ENCODE peak calls at places on chromosomes 11 and 22, in eight cellular contexts. T is transverse colon, P is colonic mucosa, Y is trophoblast cell, X is stomach, J is HCT116, D is suprapubic skin, V is IMR-90. L is an unnamed sample. For H3K4me1 and H3K9me3, the result is how much of the 10 kb centered on the place peaks cover.

GRCh38 chr11:15795378-15795777 is 561.0 kb downstream of the SOX6 start:
- DNase-seq in V (no peak), T (no peak), P (no peak), X (no peak), J (no peak), D (no peak), Y (no peak), L (no peak)

GRCh38 chr11:78392854-78393253 is 24.8 kb downstream of the GAB2 start:
- DNase-seq in J (no peak), P (no peak), V (no peak), Y (no peak), D (no peak), T (no peak), X (no peak), L (no peak)

GRCh38 chr11:72041364-72042058 is 38.8 kb downstream of the NUMA1 start:
- DNase-seq in X (peak), Y (no peak), T (peak), D (peak), V (peak), P (peak), J (peak), L (peak)

GRCh38 chr11:112797072-112797471 is 164.1 kb upstream of the NCAM1 start:
- DNase-seq in Y (peak), D (no peak), T (no peak), J (no peak), P (no peak), X (no peak), V (no peak), L (no peak)

GRCh38 chr11:12053606-12054361 is 45.4 kb upstream of the DKK3 start:
- DNase-seq in X (no peak), V (peak), J (no peak), T (no peak), Y (no peak), P (no peak), D (no peak), L (no peak)

GRCh38 chr22:35632902-35633301 is 15.3 kb upstream of the APOL6 start:
- DNase-seq in Y (no peak), X (no peak), P (no peak), T (no peak), D (peak), V (no peak), J (no peak), L (no peak)

GRCh38 chr11:69078508-69078907 is 29.8 kb downstream of the TPCN2 start:
- DNase-seq in D (no peak), X (no peak), P (no peak), T (no peak), J (no peak), Y (no peak), V (no peak), L (no peak)

GRCh38 chr22:46362221-46362933 is 26.9 kb downstream of the TRMU start:
- DNase-seq in Y (no peak), P (no peak), V (peak), J (no peak), X (no peak), T (peak), D (no peak), L (no peak)

GRCh38 chr22:29306175-29306829 is at the start of gene GAS2L1:
- DNase-seq in D (no peak), J (peak), V (peak), Y (peak), X (peak), P (peak), T (peak), L (peak)

GRCh38 chr22:45023431-45023830 is 13.6 kb upstream of the PHF21B start:
- DNase-seq in T (no peak), V (no peak), P (no peak), X (no peak), J (no peak), D (no peak), Y (no peak), L (no peak)

GRCh38 chr22:25508161-25508560 is 56.3 kb upstream of the GRK3 start:
- DNase-seq in D (no peak), V (no peak), X (no peak), Y (peak), P (no peak), J (no peak), T (no peak), L (no peak)

GRCh38 chr11:45816614-45817013 is 11.7 kb downstream of the SLC35C1 start:
- DNase-seq in D (peak), T (peak), Y (no peak), V (no peak), P (no peak), J (no peak), X (no peak), L (no peak)

GRCh38 chr22:33332538-33332937 is 274.4 kb upstream of the SYN3 start:
- DNase-seq in X (peak), J (no peak), P (peak), V (no peak), T (peak), Y (no peak), D (no peak), L (no peak)

GRCh38 chr11:78217650-78218541 is 29.2 kb downstream of the USP35 start:
- DNase-seq in P (no peak), Y (no peak), X (no peak), V (no peak), J (no peak), D (peak), T (no peak), L (no peak)

GRCh38 chr11:73185680-73186293 is 32.3 kb upstream of the P2RY2 start:
- DNase-seq in P (no peak), T (no peak), J (no peak), X (peak), D (no peak), Y (peak), V (peak), L (peak)

GRCh38 chr11:128905345-128906184 is 14.4 kb downstream of the KCNJ5 start:
- DNase-seq in T (peak), X (peak), P (peak), D (no peak), Y (peak), J (peak), V (peak), L (no peak)

GRCh38 chr11:3841426-3842304 is 906 bp upstream of the RHOG start:
- DNase-seq in Y (peak), V (peak), D (no peak), T (peak), P (peak), J (peak), X (peak), L (peak)

GRCh38 chr11:131624526-131624925 is 254.1 kb downstream of the NTM start:
- DNase-seq in Y (no peak), X (no peak), T (no peak), P (no peak), V (peak), J (no peak), D (no peak), L (no peak)

GRCh38 chr22:46582281-46582811 is 37.8 kb upstream of the GRAMD4 start:
- DNase-seq in Y (no peak), X (peak), J (no peak), D (no peak), V (no peak), P (peak), T (peak), L (no peak)

GRCh38 chr22:39183991-39184585 is 31.6 kb upstream of the CBX7 start:
- DNase-seq in P (no peak), X (no peak), T (no peak), J (peak), V (peak), D (peak), Y (no peak), L (no peak)

GRCh38 chr11:119371778-119372182 is 9.7 kb downstream of the USP2 start:
- DNase-seq in D (no peak), V (no peak), Y (no peak), J (no peak), X (no peak), P (no peak), T (no peak), L (no peak)

GRCh38 chr11:119902656-119903181 is 173.7 kb upstream of the NECTIN1 start:
- DNase-seq in V (no peak), Y (no peak), P (peak), X (no peak), T (no peak), J (no peak), D (no peak), L (no peak)

GRCh38 chr11:114161486-114162250 is 102.2 kb downstream of the ZBTB16 start:
- DNase-seq in J (no peak), V (no peak), T (no peak), Y (no peak), P (no peak), X (no peak), D (no peak), L (no peak)

GRCh38 chr22:39024923-39025322 is 4.0 kb downstream of the APOBEC3D start:
- DNase-seq in V (no peak), J (no peak), T (no peak), X (no peak), Y (no peak), P (no peak), D (no peak), L (no peak)

GRCh38 chr22:49959782-49960158 is 802 bp upstream of the PIM3 start:
- DNase-seq in X (peak), J (no peak), V (no peak), Y (peak), T (peak), D (no peak), P (peak), L (no peak)

GRCh38 chr11:17386331-17387084 is 2.0 kb downstream of the KCNJ11 start:
- DNase-seq in D (peak), V (peak), T (peak), P (peak), X (peak), J (peak), Y (peak), L (no peak)

GRCh38 chr11:41316726-41317125 is 142.7 kb downstream of the LRRC4C start:
- DNase-seq in V (no peak), T (no peak), D (no peak), Y (no peak), X (no peak), P (no peak), J (no peak), L (no peak)

GRCh38 chr11:58928691-58929090 is 10.6 kb upstream of the GLYATL1 start:
- DNase-seq in J (no peak), X (no peak), D (no peak), V (no peak), Y (no peak), P (no peak), T (no peak), L (no peak)

DNA sequence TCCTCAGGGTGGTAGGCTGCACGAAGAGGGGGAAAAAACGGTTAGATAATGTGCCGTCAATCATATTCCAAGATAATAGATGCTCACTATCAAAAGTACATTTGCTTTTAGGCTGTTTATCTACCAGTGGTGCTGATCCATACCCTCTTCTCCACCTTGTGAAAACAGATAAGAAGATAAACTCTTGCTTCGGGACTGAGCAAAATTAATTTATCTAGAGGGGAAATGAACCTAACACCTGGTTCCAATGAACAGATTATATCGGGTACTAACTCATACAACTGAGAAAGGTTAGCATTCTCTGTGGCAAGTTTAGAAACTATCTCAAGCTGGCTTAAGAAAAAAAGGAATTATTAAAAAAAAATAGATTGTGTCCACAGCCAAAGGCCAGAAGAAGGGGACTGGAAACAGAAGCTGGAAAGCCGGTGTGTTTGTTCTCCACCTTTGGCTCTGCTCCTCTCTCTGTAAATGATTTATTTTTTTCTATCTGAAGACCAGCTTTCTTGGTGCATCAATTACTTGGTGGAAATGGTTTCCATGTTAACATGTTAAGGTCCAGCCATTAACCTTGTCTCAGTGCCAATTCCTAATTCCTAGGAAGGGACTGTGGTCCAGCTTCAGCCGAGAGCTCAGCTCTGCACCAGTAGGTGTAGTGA is 55.8 kb downstream of the SC5D start:
- DNase-seq in D (no peak), X (no peak), V (no peak), P (no peak), Y (no peak), T (no peak), J (no peak), L (no peak)
- H3K4me1 ChIP-seq in D (under half), X (under half), V (under half), P (under half), Y (under half), T (under half), J (under half), L (under half)

GRCh38 chr22:48356731-48357130 is 1470.9 kb downstream of the BRD1 start:
- DNase-seq in J (no peak), D (no peak), V (no peak), X (no peak), T (no peak), P (no peak), Y (no peak), L (no peak)

GRCh38 chr22:48357961-48358360 is 1469.7 kb downstream of the BRD1 start:
- DNase-seq in J (no peak), X (no peak), V (no peak), D (no peak), Y (no peak), P (no peak), T (no peak), L (no peak)

GRCh38 chr22:48359613-48359965 is 1468.1 kb downstream of the BRD1 start:
- DNase-seq in P (no peak), X (no peak), Y (no peak), J (no peak), T (no peak), V (no peak), D (no peak), L (no peak)

GRCh38 chr22:48358886-48359612 is 1468.6 kb downstream of the BRD1 start:
- DNase-seq in D (no peak), T (no peak), V (no peak), X (no peak), Y (no peak), P (no peak), J (no peak), L (no peak)

DNA sequence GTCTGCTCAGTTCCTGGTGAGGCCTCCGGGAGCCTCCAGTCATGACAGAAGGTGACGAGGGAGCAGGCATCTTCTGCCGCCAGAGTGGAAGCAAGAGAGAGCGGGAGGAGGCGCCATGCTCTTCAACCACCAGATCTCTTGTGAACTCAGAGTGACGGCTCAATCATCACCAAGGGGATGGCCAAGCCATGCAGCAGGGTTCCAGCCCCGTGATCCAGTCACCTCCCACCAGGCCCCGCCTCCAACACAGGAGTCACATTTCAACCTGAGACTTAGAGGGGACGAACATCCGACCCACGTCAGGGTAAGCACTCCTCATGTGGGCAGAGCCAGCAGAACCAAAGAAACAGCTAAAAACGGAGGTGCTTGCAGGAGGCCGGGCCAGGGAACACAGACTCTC is 1470.5 kb downstream of the BRD1 start:
- DNase-seq in J (no peak), V (no peak), Y (no peak), P (no peak), T (no peak), X (no peak), D (no peak), L (no peak)
- H3K9me3 ChIP-seq in J (under half), V (half or more), Y (under half), P (under half), T (under half), X (under half), D (under half), L (under half)

GRCh38 chr11:26948881-26949280 is 45.0 kb upstream of the FIBIN start:
- DNase-seq in J (no peak), T (no peak), Y (peak), X (no peak), P (no peak), D (no peak), V (peak), L (no peak)

GRCh38 chr11:26951849-26952515 is 41.9 kb upstream of the FIBIN start:
- DNase-seq in X (no peak), J (no peak), V (no peak), D (no peak), P (no peak), T (no peak), Y (no peak), L (no peak)

GRCh38 chr11:26949846-26950245 is 44.1 kb upstream of the FIBIN start:
- DNase-seq in P (no peak), T (no peak), Y (no peak), D (no peak), J (no peak), X (no peak), V (peak), L (no peak)

GRCh38 chr11:26947904-26948639 is 45.8 kb upstream of the FIBIN start:
- DNase-seq in X (no peak), Y (peak), P (no peak), T (no peak), D (no peak), V (peak), J (no peak), L (no peak)

GRCh38 chr11:26950260-26950719 is 43.6 kb upstream of the FIBIN start:
- DNase-seq in D (no peak), Y (no peak), X (peak), J (no peak), T (peak), P (peak), V (peak), L (no peak)
- H3K27ac ChIP-seq in D (no peak), Y (no peak), X (no peak), J (no peak), T (no peak), P (no peak), V (peak), L (peak)

GRCh38 chr11:10655227-10655626 is 38.3 kb downstream of the IRAG1 start:
- DNase-seq in J (peak), X (no peak), D (no peak), Y (no peak), T (no peak), P (no peak), V (no peak), L (no peak)

GRCh38 chr11:10655931-10656576 is 37.5 kb downstream of the IRAG1 start:
- DNase-seq in J (no peak), Y (no peak), X (no peak), P (no peak), V (no peak), D (no peak), T (no peak), L (no peak)

GRCh38 chr11:10651579-10652361 is 41.8 kb downstream of the IRAG1 start:
- DNase-seq in V (no peak), D (peak), X (no peak), J (peak), Y (no peak), T (no peak), P (no peak), L (no peak)

GRCh38 chr11:10653242-10653641 is 40.3 kb downstream of the IRAG1 start:
- DNase-seq in D (no peak), Y (no peak), J (no peak), P (no peak), V (no peak), X (no peak), T (no peak), L (no peak)

GRCh38 chr11:10654211-10655150 is 39.1 kb downstream of the IRAG1 start:
- DNase-seq in J (peak), P (no peak), T (no peak), Y (peak), D (no peak), V (peak), X (no peak), L (no peak)
- H3K4me1 ChIP-seq in J (half or more), P (under half), T (under half), Y (under half), D (half or more), V (under half), X (half or more), L (half or more)

DNA sequence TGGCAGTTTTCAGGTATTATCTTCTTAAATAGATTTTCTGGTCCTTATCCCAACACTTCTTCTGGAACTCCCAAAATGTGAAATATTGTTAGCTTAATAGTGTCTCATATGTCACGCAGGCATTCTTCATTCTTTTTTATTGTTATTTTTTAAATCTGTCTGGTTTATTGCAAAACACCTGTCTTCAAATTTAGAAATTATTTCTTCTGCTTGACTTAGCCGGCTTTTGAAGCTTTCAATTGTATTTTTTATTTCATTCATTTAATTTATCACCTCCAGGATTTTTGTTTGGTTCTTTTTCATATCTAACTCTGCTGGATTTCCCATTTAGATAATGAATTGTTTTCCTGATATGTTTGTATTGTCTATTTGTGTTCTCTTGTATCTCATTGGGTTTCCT is 49.9 kb downstream of the KCNQ1OT1 start:
- DNase-seq in X (no peak), D (no peak), Y (peak), V (no peak), T (no peak), P (no peak), J (no peak), L (no peak)
- H3K9me3 ChIP-seq in X (half or more), D (under half), Y (under half), V (half or more), T (under half), P (under half), J (under half), L (half or more)

L was measured in ascending aorta.